ENCODE peak calls at places on chromosomes 11 and 22, in four cellular contexts. J, A, H and F are unnamed samples. For H3K27me3 and H3K4me1, the result is how much of the 10 kb centered on the place peaks cover.

GRCh38 chr22:24087071-24087795 is 76.1 kb downstream of the CABIN1 start:
- DNase-seq in J (peak), A (peak), H (peak), F (no peak)

GRCh38 chr11:71198141-71198822 is 54.1 kb downstream of the SHANK2 start:
- DNase-seq in J (peak), A (no peak), H (no peak), F (no peak)

GRCh38 chr22:33083212-33083611 is 25.0 kb upstream of the SYN3 start:
- DNase-seq in A (no peak), J (no peak), H (no peak), F (no peak)

GRCh38 chr11:34345991-34346480 is 11.8 kb downstream of the ABTB2 start:
- DNase-seq in H (no peak), J (no peak), A (peak), F (no peak)

GRCh38 chr11:61138940-61139339 is 22.3 kb downstream of the VPS37C start:
- DNase-seq in A (no peak), J (no peak), H (peak), F (no peak)

GRCh38 chr11:15720460-15720859 is 605.7 kb downstream of the INSC start:
- DNase-seq in H (no peak), J (no peak), A (no peak), F (no peak)

GRCh38 chr11:86577663-86578636 is 94.5 kb downstream of the ME3 start:
- DNase-seq in A (peak), H (peak), J (peak), F (peak)

GRCh38 chr11:8309862-8310261 is 46.2 kb upstream of the LMO1 start:
- DNase-seq in J (no peak), H (peak), A (no peak), F (no peak)

GRCh38 chr22:29627196-29627535 is 23.7 kb downstream of the NF2 start:
- DNase-seq in J (no peak), H (no peak), A (no peak), F (no peak)

GRCh38 chr22:27996981-27997380 is 77.9 kb upstream of the PITPNB start:
- DNase-seq in A (no peak), H (peak), J (peak), F (no peak)

GRCh38 chr11:116396332-116396731 is 376.5 kb downstream of the BUD13 start:
- DNase-seq in J (no peak), A (no peak), H (no peak), F (no peak)

GRCh38 chr11:102256251-102256650 is 61.0 kb upstream of the BIRC3 start:
- DNase-seq in A (no peak), H (no peak), J (no peak), F (no peak)

GRCh38 chr11:8247312-8247711 is 16.4 kb downstream of the LMO1 start:
- DNase-seq in J (peak), A (no peak), H (no peak), F (no peak)

GRCh38 chr22:42844756-42845155 is 12.3 kb downstream of the ARFGAP3 start:
- DNase-seq in J (no peak), H (no peak), A (no peak), F (no peak)

GRCh38 chr22:20646906-20647305 is 127.0 kb upstream of the SERPIND1 start:
- DNase-seq in J (no peak), H (no peak), A (no peak), F (no peak)

GRCh38 chr11:119509969-119510401 is 87.0 kb upstream of the THY1 start:
- DNase-seq in J (no peak), H (no peak), A (peak), F (no peak)

GRCh38 chr11:45395421-45395820 is 109.3 kb upstream of the SYT13 start:
- DNase-seq in J (no peak), H (no peak), A (no peak), F (no peak)
- H3K27me3 ChIP-seq in J (under half), H (under half), A (under half), F (under half)

GRCh38 chr11:62552931-62553838 is 6.6 kb upstream of the AHNAK start:
- DNase-seq in A (peak), H (peak), J (peak), F (peak)
- TF ChIP-seq POLR2A in A (peak), H (peak), J (no peak), F (peak)

DNA sequence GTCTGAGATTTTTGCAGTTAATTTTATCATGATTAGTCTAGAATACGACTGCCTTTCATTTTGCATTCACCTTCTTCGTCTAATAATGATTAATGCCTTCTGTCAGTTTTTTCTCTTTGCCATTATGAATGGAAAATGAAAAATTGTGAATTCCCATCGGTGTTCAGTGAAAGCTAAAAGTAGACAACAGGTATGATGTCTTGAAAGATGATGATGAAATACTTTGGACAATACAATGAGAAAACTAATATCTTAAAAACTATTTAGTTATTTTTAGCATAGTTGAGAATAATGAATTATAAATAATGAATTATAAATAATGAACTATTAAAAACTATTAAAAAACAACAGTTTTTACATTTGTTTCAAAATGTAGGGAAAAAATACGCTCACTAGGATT is 5.0 kb downstream of the C11orf58 start:
- DNase-seq in A (no peak), H (no peak), J (no peak), F (no peak)
- H3K4me1 ChIP-seq in A (under half), H (under half), J (half or more), F (under half)

DNA sequence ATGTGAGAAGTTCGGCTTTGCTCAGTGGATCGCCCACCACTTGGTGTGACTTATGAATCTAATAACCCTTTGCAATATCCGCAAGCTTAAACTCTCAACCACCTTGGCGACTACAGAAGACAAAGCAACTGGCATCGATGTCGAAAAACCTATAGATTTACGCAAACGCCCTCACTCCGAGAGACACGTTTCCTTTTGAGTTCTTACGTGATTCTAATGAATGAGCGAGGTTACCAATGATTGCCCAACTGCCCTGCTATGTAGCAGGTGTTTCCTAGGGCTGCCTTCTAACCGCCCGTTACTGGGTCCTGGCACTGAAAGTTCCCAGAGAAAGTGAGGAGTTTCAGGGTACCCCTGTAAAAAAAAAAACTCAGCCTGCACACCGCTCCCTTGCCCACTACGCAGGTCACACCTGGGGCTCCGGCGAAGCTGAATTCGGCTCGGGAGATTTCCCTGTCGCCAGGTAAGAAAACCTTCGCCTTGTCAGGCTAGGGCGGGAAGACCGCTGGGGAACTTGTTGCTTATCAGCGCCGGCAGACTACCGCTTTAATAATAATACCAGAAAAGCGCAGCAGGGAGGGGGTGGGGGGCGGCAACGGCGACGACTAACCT is 21.4 kb upstream of the BDNF start:
- DNase-seq in H (no peak), A (no peak), J (no peak), F (no peak)
- H3K27me3 ChIP-seq in H (under half), A (under half), J (half or more), F (under half)

DNA sequence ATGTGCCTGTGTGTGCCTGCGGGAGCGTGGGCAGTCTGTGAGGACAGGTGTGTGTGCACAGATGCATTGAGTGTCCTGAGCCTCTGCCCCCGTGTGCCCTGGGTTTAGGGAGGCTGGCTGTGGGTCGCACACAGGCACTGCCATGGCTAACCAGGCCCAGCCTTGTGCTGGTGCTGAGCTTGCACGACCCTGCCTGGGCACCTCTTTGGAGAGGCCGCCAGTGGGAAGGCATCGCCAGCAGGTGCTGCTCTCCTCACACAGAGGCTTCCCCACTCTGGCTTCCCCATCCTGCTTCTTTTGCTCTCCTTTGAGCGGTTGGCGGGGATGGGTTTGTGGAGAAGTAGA is 4.1 kb downstream of the WNT7B start:
- DNase-seq in A (no peak), H (no peak), J (no peak), F (no peak)
- TF ChIP-seq POLR2A in A (no peak), H (no peak), J (no peak), F (no peak)

GRCh38 chr11:29317669-29318068 is 699.2 kb downstream of the KCNA4 start:
- DNase-seq in H (no peak), A (no peak), J (no peak), F (no peak)

GRCh38 chr11:29318134-29318845 is 698.5 kb downstream of the KCNA4 start:
- DNase-seq in A (no peak), H (no peak), J (no peak), F (no peak)

GRCh38 chr11:29319231-29319630 is 697.6 kb downstream of the KCNA4 start:
- DNase-seq in H (no peak), A (no peak), J (no peak), F (no peak)

GRCh38 chr11:29321293-29322132 is 695.3 kb downstream of the KCNA4 start:
- DNase-seq in A (no peak), J (no peak), H (no peak), F (no peak)

GRCh38 chr11:29320196-29320595 is 696.6 kb downstream of the KCNA4 start:
- DNase-seq in A (no peak), J (no peak), H (no peak), F (no peak)
- H3K4me1 ChIP-seq in A (under half), J (under half), H (under half), F (under half)

GRCh38 chr22:26357281-26357680 is 71.8 kb upstream of the ASPHD2 start:
- DNase-seq in A (no peak), H (no peak), J (no peak), F (no peak)
- H3K27me3 ChIP-seq in A (under half), H (under half), J (under half), F (under half)

GRCh38 chr11:848988-849824 is 6.6 kb downstream of the TSPAN4 start:
- DNase-seq in A (peak), J (no peak), H (peak), F (peak)
- TF ChIP-seq POLR2A in A (no peak), J (no peak), H (no peak), F (no peak)

GRCh38 chr22:35611891-35612576 is 5.1 kb downstream of the MB start:
- DNase-seq in A (no peak), H (no peak), J (no peak), F (no peak)
- H3K4me1 ChIP-seq in A (under half), H (under half), J (under half), F (under half)